ENCODE peak calls at places on chromosomes 6 and 20, in ten cellular contexts. One of them, this sample, is unnamed.

GRCh38 chr6:9204171-9204570 is 768.8 kb upstream of the SLC35B3 start:
- DNase-seq in activated T-helper 9 cell treated with anti-CD3 and anti-CD28 coated beads, Interleukin-2, amount 50 U/mL, for 16 hours: no peak
- DNase-seq in AG04449: no peak
- DNase-seq in adipocyte: peak
- DNase-seq in WTC11: no peak
- DNase-seq in SK-MEL-5: no peak
- DNase-seq in COR-L47: no peak
- DNase-seq in iPS-NIHi11: no peak
- DNase-seq in RPMI7951: peak
- DNase-seq in fibroblast of the conjunctiva: peak
- DNase-seq in this sample: no peak

GRCh38 chr6:6951355-6951754 is 156.4 kb upstream of the RREB1 start:
- DNase-seq in activated T-helper 9 cell treated with anti-CD3 and anti-CD28 coated beads, Interleukin-2, amount 50 U/mL, for 16 hours: no peak
- DNase-seq in AG04449: no peak
- DNase-seq in adipocyte: no peak
- DNase-seq in WTC11: no peak
- DNase-seq in SK-MEL-5: no peak
- DNase-seq in COR-L47: no peak
- DNase-seq in iPS-NIHi11: no peak
- DNase-seq in RPMI7951: no peak
- DNase-seq in fibroblast of the conjunctiva: no peak
- DNase-seq in this sample: no peak

GRCh38 chr20:53080969-53081871 is 109.1 kb downstream of the TSHZ2 start:
- DNase-seq in activated T-helper 9 cell treated with anti-CD3 and anti-CD28 coated beads, Interleukin-2, amount 50 U/mL, for 16 hours: no peak
- DNase-seq in AG04449: no peak
- DNase-seq in adipocyte: no peak
- DNase-seq in WTC11: no peak
- DNase-seq in SK-MEL-5: no peak
- DNase-seq in COR-L47: no peak
- DNase-seq in iPS-NIHi11: no peak
- DNase-seq in RPMI7951: peak
- DNase-seq in fibroblast of the conjunctiva: no peak
- DNase-seq in this sample: no peak

GRCh38 chr20:60242836-60243520 is 284.8 kb downstream of the CDH26 start:
- DNase-seq in activated T-helper 9 cell treated with anti-CD3 and anti-CD28 coated beads, Interleukin-2, amount 50 U/mL, for 16 hours: no peak
- DNase-seq in AG04449: no peak
- DNase-seq in adipocyte: no peak
- DNase-seq in WTC11: no peak
- DNase-seq in SK-MEL-5: no peak
- DNase-seq in COR-L47: no peak
- DNase-seq in iPS-NIHi11: no peak
- DNase-seq in RPMI7951: peak
- DNase-seq in fibroblast of the conjunctiva: no peak
- DNase-seq in this sample: peak

GRCh38 chr6:138161118-138161433 is 663 bp upstream of the ARFGEF3 start:
- DNase-seq in activated T-helper 9 cell treated with anti-CD3 and anti-CD28 coated beads, Interleukin-2, amount 50 U/mL, for 16 hours: no peak
- DNase-seq in AG04449: no peak
- DNase-seq in adipocyte: no peak
- DNase-seq in WTC11: no peak
- DNase-seq in SK-MEL-5: no peak
- DNase-seq in COR-L47: no peak
- DNase-seq in iPS-NIHi11: no peak
- DNase-seq in RPMI7951: no peak
- DNase-seq in fibroblast of the conjunctiva: no peak
- DNase-seq in this sample: no peak

GRCh38 chr20:48523191-48523757 is 304.5 kb downstream of the PREX1 start:
- DNase-seq in activated T-helper 9 cell treated with anti-CD3 and anti-CD28 coated beads, Interleukin-2, amount 50 U/mL, for 16 hours: no peak
- DNase-seq in AG04449: no peak
- DNase-seq in adipocyte: peak
- DNase-seq in WTC11: peak
- DNase-seq in SK-MEL-5: peak
- DNase-seq in COR-L47: no peak
- DNase-seq in iPS-NIHi11: peak
- DNase-seq in RPMI7951: peak
- DNase-seq in fibroblast of the conjunctiva: peak
- DNase-seq in this sample: peak

GRCh38 chr6:28449056-28449455 is 5.8 kb upstream of the ZSCAN23 start:
- DNase-seq in activated T-helper 9 cell treated with anti-CD3 and anti-CD28 coated beads, Interleukin-2, amount 50 U/mL, for 16 hours: no peak
- DNase-seq in AG04449: no peak
- DNase-seq in adipocyte: no peak
- DNase-seq in WTC11: no peak
- DNase-seq in SK-MEL-5: no peak
- DNase-seq in COR-L47: no peak
- DNase-seq in iPS-NIHi11: no peak
- DNase-seq in RPMI7951: no peak
- DNase-seq in fibroblast of the conjunctiva: no peak
- DNase-seq in this sample: no peak

GRCh38 chr20:37914672-37915433 is 11.9 kb downstream of the VSTM2L start:
- DNase-seq in activated T-helper 9 cell treated with anti-CD3 and anti-CD28 coated beads, Interleukin-2, amount 50 U/mL, for 16 hours: no peak
- DNase-seq in AG04449: no peak
- DNase-seq in adipocyte: peak
- DNase-seq in WTC11: peak
- DNase-seq in SK-MEL-5: no peak
- DNase-seq in COR-L47: peak
- DNase-seq in iPS-NIHi11: peak
- DNase-seq in RPMI7951: no peak
- DNase-seq in fibroblast of the conjunctiva: no peak
- DNase-seq in this sample: no peak

GRCh38 chr20:62982124-62983075 is 24.4 kb downstream of the BHLHE23 start:
- DNase-seq in activated T-helper 9 cell treated with anti-CD3 and anti-CD28 coated beads, Interleukin-2, amount 50 U/mL, for 16 hours: no peak
- DNase-seq in AG04449: no peak
- DNase-seq in adipocyte: no peak
- DNase-seq in WTC11: no peak
- DNase-seq in SK-MEL-5: no peak
- DNase-seq in COR-L47: no peak
- DNase-seq in iPS-NIHi11: no peak
- DNase-seq in RPMI7951: no peak
- DNase-seq in fibroblast of the conjunctiva: no peak
- DNase-seq in this sample: no peak

GRCh38 chr20:60250251-60250650 is 292.0 kb downstream of the CDH26 start:
- DNase-seq in activated T-helper 9 cell treated with anti-CD3 and anti-CD28 coated beads, Interleukin-2, amount 50 U/mL, for 16 hours: no peak
- DNase-seq in AG04449: no peak
- DNase-seq in adipocyte: no peak
- DNase-seq in WTC11: no peak
- DNase-seq in SK-MEL-5: no peak
- DNase-seq in COR-L47: no peak
- DNase-seq in iPS-NIHi11: no peak
- DNase-seq in RPMI7951: peak
- DNase-seq in fibroblast of the conjunctiva: no peak
- DNase-seq in this sample: no peak

GRCh38 chr20:22908944-22909343 is 126.2 kb upstream of the SSTR4 start:
- DNase-seq in activated T-helper 9 cell treated with anti-CD3 and anti-CD28 coated beads, Interleukin-2, amount 50 U/mL, for 16 hours: no peak
- DNase-seq in AG04449: no peak
- DNase-seq in adipocyte: no peak
- DNase-seq in WTC11: no peak
- DNase-seq in SK-MEL-5: no peak
- DNase-seq in COR-L47: no peak
- DNase-seq in iPS-NIHi11: no peak
- DNase-seq in RPMI7951: no peak
- DNase-seq in fibroblast of the conjunctiva: no peak
- DNase-seq in this sample: no peak

GRCh38 chr6:107658920-107659879 is 164.9 kb downstream of the SCML4 start:
- DNase-seq in activated T-helper 9 cell treated with anti-CD3 and anti-CD28 coated beads, Interleukin-2, amount 50 U/mL, for 16 hours: no peak
- DNase-seq in AG04449: no peak
- DNase-seq in adipocyte: peak
- DNase-seq in WTC11: no peak
- DNase-seq in SK-MEL-5: peak
- DNase-seq in COR-L47: no peak
- DNase-seq in iPS-NIHi11: no peak
- DNase-seq in RPMI7951: peak
- DNase-seq in fibroblast of the conjunctiva: no peak
- DNase-seq in this sample: no peak

GRCh38 chr20:9119776-9120175 is 50.9 kb downstream of the PLCB4 start:
- DNase-seq in activated T-helper 9 cell treated with anti-CD3 and anti-CD28 coated beads, Interleukin-2, amount 50 U/mL, for 16 hours: no peak
- DNase-seq in AG04449: no peak
- DNase-seq in adipocyte: peak
- DNase-seq in WTC11: no peak
- DNase-seq in SK-MEL-5: peak
- DNase-seq in COR-L47: peak
- DNase-seq in iPS-NIHi11: no peak
- DNase-seq in RPMI7951: peak
- DNase-seq in fibroblast of the conjunctiva: no peak
- DNase-seq in this sample: peak

GRCh38 chr6:53703047-53703446 is 37.5 kb upstream of the KLHL31 start:
- DNase-seq in activated T-helper 9 cell treated with anti-CD3 and anti-CD28 coated beads, Interleukin-2, amount 50 U/mL, for 16 hours: no peak
- DNase-seq in AG04449: no peak
- DNase-seq in adipocyte: no peak
- DNase-seq in WTC11: no peak
- DNase-seq in SK-MEL-5: no peak
- DNase-seq in COR-L47: no peak
- DNase-seq in iPS-NIHi11: no peak
- DNase-seq in RPMI7951: peak
- DNase-seq in fibroblast of the conjunctiva: no peak
- DNase-seq in this sample: no peak

GRCh38 chr6:62652692-62653328 is 366.8 kb upstream of the KHDRBS2 start:
- DNase-seq in activated T-helper 9 cell treated with anti-CD3 and anti-CD28 coated beads, Interleukin-2, amount 50 U/mL, for 16 hours: no peak
- DNase-seq in AG04449: no peak
- DNase-seq in adipocyte: peak
- DNase-seq in WTC11: no peak
- DNase-seq in SK-MEL-5: no peak
- DNase-seq in COR-L47: peak
- DNase-seq in iPS-NIHi11: peak
- DNase-seq in RPMI7951: peak
- DNase-seq in fibroblast of the conjunctiva: no peak
- DNase-seq in this sample: no peak

GRCh38 chr20:25251558-25251957 is 3.7 kb downstream of the PYGB start:
- DNase-seq in activated T-helper 9 cell treated with anti-CD3 and anti-CD28 coated beads, Interleukin-2, amount 50 U/mL, for 16 hours: no peak
- DNase-seq in AG04449: no peak
- DNase-seq in adipocyte: peak
- DNase-seq in WTC11: no peak
- DNase-seq in SK-MEL-5: peak
- DNase-seq in COR-L47: no peak
- DNase-seq in iPS-NIHi11: no peak
- DNase-seq in RPMI7951: no peak
- DNase-seq in fibroblast of the conjunctiva: no peak
- DNase-seq in this sample: no peak

GRCh38 chr6:112739766-112740165 is 392.6 kb downstream of the RFPL4B start:
- DNase-seq in activated T-helper 9 cell treated with anti-CD3 and anti-CD28 coated beads, Interleukin-2, amount 50 U/mL, for 16 hours: no peak
- DNase-seq in AG04449: no peak
- DNase-seq in adipocyte: no peak
- DNase-seq in WTC11: no peak
- DNase-seq in SK-MEL-5: no peak
- DNase-seq in COR-L47: no peak
- DNase-seq in iPS-NIHi11: no peak
- DNase-seq in RPMI7951: no peak
- DNase-seq in fibroblast of the conjunctiva: no peak
- DNase-seq in this sample: no peak

GRCh38 chr20:39800111-39800510 is 838.0 kb downstream of the DHX35 start:
- DNase-seq in activated T-helper 9 cell treated with anti-CD3 and anti-CD28 coated beads, Interleukin-2, amount 50 U/mL, for 16 hours: no peak
- DNase-seq in AG04449: peak
- DNase-seq in adipocyte: peak
- DNase-seq in WTC11: no peak
- DNase-seq in SK-MEL-5: no peak
- DNase-seq in COR-L47: no peak
- DNase-seq in iPS-NIHi11: no peak
- DNase-seq in RPMI7951: peak
- DNase-seq in fibroblast of the conjunctiva: no peak
- DNase-seq in this sample: peak

GRCh38 chr20:57476073-57476526 is 48.8 kb downstream of the CTCFL start:
- DNase-seq in activated T-helper 9 cell treated with anti-CD3 and anti-CD28 coated beads, Interleukin-2, amount 50 U/mL, for 16 hours: no peak
- DNase-seq in AG04449: no peak
- DNase-seq in adipocyte: no peak
- DNase-seq in WTC11: peak
- DNase-seq in SK-MEL-5: no peak
- DNase-seq in COR-L47: no peak
- DNase-seq in iPS-NIHi11: no peak
- DNase-seq in RPMI7951: no peak
- DNase-seq in fibroblast of the conjunctiva: no peak
- DNase-seq in this sample: no peak

GRCh38 chr6:13725570-13725969 is 13.9 kb upstream of the RANBP9 start:
- DNase-seq in activated T-helper 9 cell treated with anti-CD3 and anti-CD28 coated beads, Interleukin-2, amount 50 U/mL, for 16 hours: peak
- DNase-seq in AG04449: no peak
- DNase-seq in adipocyte: no peak
- DNase-seq in WTC11: no peak
- DNase-seq in SK-MEL-5: no peak
- DNase-seq in COR-L47: no peak
- DNase-seq in iPS-NIHi11: no peak
- DNase-seq in RPMI7951: peak
- DNase-seq in fibroblast of the conjunctiva: no peak
- DNase-seq in this sample: no peak

GRCh38 chr6:142822383-142822782 is 122.6 kb downstream of the HIVEP2 start:
- DNase-seq in activated T-helper 9 cell treated with anti-CD3 and anti-CD28 coated beads, Interleukin-2, amount 50 U/mL, for 16 hours: no peak
- DNase-seq in AG04449: no peak
- DNase-seq in adipocyte: no peak
- DNase-seq in WTC11: no peak
- DNase-seq in SK-MEL-5: peak
- DNase-seq in COR-L47: no peak
- DNase-seq in iPS-NIHi11: no peak
- DNase-seq in RPMI7951: no peak
- DNase-seq in fibroblast of the conjunctiva: no peak
- DNase-seq in this sample: no peak

GRCh38 chr6:42093582-42094329 is 43.4 kb downstream of the TAF8 start:
- DNase-seq in activated T-helper 9 cell treated with anti-CD3 and anti-CD28 coated beads, Interleukin-2, amount 50 U/mL, for 16 hours: no peak
- DNase-seq in AG04449: no peak
- DNase-seq in adipocyte: no peak
- DNase-seq in WTC11: peak
- DNase-seq in SK-MEL-5: no peak
- DNase-seq in COR-L47: no peak
- DNase-seq in iPS-NIHi11: peak
- DNase-seq in RPMI7951: peak
- DNase-seq in fibroblast of the conjunctiva: no peak
- DNase-seq in this sample: no peak

GRCh38 chr20:61340157-61340556 is 88.1 kb downstream of the CDH4 start:
- DNase-seq in activated T-helper 9 cell treated with anti-CD3 and anti-CD28 coated beads, Interleukin-2, amount 50 U/mL, for 16 hours: no peak
- DNase-seq in AG04449: no peak
- DNase-seq in adipocyte: no peak
- DNase-seq in WTC11: no peak
- DNase-seq in SK-MEL-5: no peak
- DNase-seq in COR-L47: no peak
- DNase-seq in iPS-NIHi11: no peak
- DNase-seq in RPMI7951: no peak
- DNase-seq in fibroblast of the conjunctiva: no peak
- DNase-seq in this sample: no peak

This sample was measured in AG20443.